ENCODE peak calls at places on chromosomes 11 and 22, in four cellular contexts. Z is memory B cell; R is activated CD4-positive, alpha-beta T cell treated with anti-CD3 and anti-CD28 coated beads for 48 hours; X is fibroblast of mammary gland. F is an unnamed sample.

GRCh38 chr11:47768090-47768620 is 1.0 kb upstream of the FNBP4 start:
- DNase-seq in Z (no peak), R (peak), X (peak), F (no peak)

GRCh38 chr11:112377946-112378345 is 117.3 kb upstream of the PLET1 start:
- DNase-seq in Z (no peak), R (no peak), X (no peak), F (no peak)

GRCh38 chr11:66637557-66638176 is 836 bp upstream of the RBM4 start:
- DNase-seq in Z (no peak), R (no peak), X (no peak), F (no peak)

GRCh38 chr11:76683496-76684095 is 13.0 kb upstream of the LRRC32 start:
- DNase-seq in Z (no peak), R (no peak), X (no peak), F (no peak)

GRCh38 chr11:134517115-134517514 is 105.1 kb upstream of the B3GAT1 start:
- DNase-seq in Z (no peak), R (no peak), X (no peak), F (no peak)

GRCh38 chr11:69700278-69701140 is 3.3 kb downstream of the FGF19 start:
- DNase-seq in Z (no peak), R (no peak), X (peak), F (no peak)

GRCh38 chr11:129960216-129961214 is 42.1 kb downstream of the PRDM10 start:
- DNase-seq in Z (no peak), R (peak), X (peak), F (no peak)

GRCh38 chr11:79273781-79274180 is 167.0 kb downstream of the TENM4 start:
- DNase-seq in Z (no peak), R (no peak), X (no peak), F (no peak)

GRCh38 chr11:130211144-130211543 is 51.6 kb downstream of the ST14 start:
- DNase-seq in Z (no peak), R (no peak), X (no peak), F (no peak)

GRCh38 chr11:64266339-64266738 is 15.0 kb downstream of the PLCB3 start:
- DNase-seq in Z (no peak), R (no peak), X (peak), F (no peak)

GRCh38 chr22:24322522-24322921 is 51.9 kb downstream of the SPECC1L start:
- DNase-seq in Z (no peak), R (no peak), X (peak), F (no peak)

GRCh38 chr11:48134221-48134922 is 82.2 kb upstream of the OR4B1 start:
- DNase-seq in Z (no peak), R (no peak), X (no peak), F (no peak)

GRCh38 chr11:130827697-130828377 is 88.4 kb downstream of the SNX19 start:
- DNase-seq in Z (no peak), R (peak), X (peak), F (no peak)

GRCh38 chr22:25630446-25630845 is 66.0 kb downstream of the GRK3 start:
- DNase-seq in Z (no peak), R (no peak), X (peak), F (no peak)